ENCODE peak calls at places on chromosomes 16 and 17, in four cellular contexts. One of them, this sample, is unnamed.
A peak's percentile ranks its signal among the peaks of the same experiment; 100 is the strongest.

GRCh38 chr17:63358111-63358839 is 87.8 kb downstream of the CYB561 start:
- DNase-seq in activated T-helper 1 cell treated with Interleukin-2 at 50 U/mL for 16 hours: no peak
- DNase-seq in NCI-H1694 treated with DMSO at 0.1 percent for 48 hours: no peak
- DNase-seq in right lobe of liver: no peak
- DNase-seq in this sample: no peak

GRCh38 chr16:3509470-3509928 is 8.7 kb downstream of the CLUAP1 start:
- DNase-seq in activated T-helper 1 cell treated with Interleukin-2 at 50 U/mL for 16 hours: peak; percentile 72
- DNase-seq in NCI-H1694 treated with DMSO at 0.1 percent for 48 hours: no peak
- DNase-seq in right lobe of liver: peak; percentile 43
- DNase-seq in this sample: peak; percentile 85

GRCh38 chr17:352421-353212 is at the start of gene RPH3AL:
- DNase-seq in NCI-H1694 treated with DMSO at 0.1 percent for 48 hours: peak; percentile 53
- DNase-seq in right lobe of liver: peak; percentile 81
- DNase-seq in activated T-helper 1 cell treated with Interleukin-2 at 50 U/mL for 16 hours: no peak
- DNase-seq in this sample: no peak

GRCh38 chr17:79711715-79712305 is 18.9 kb upstream of the ENPP7 start:
- DNase-seq in NCI-H1694 treated with DMSO at 0.1 percent for 48 hours: no peak
- DNase-seq in right lobe of liver: no peak
- DNase-seq in activated T-helper 1 cell treated with Interleukin-2 at 50 U/mL for 16 hours: no peak
- DNase-seq in this sample: no peak

GRCh38 chr17:68682913-68683312 is 81.7 kb upstream of the FAM20A start:
- DNase-seq in right lobe of liver: no peak
- DNase-seq in activated T-helper 1 cell treated with Interleukin-2 at 50 U/mL for 16 hours: no peak
- DNase-seq in NCI-H1694 treated with DMSO at 0.1 percent for 48 hours: no peak
- DNase-seq in this sample: no peak

GRCh38 chr16:20020083-20020482 is 53.6 kb downstream of the GPR139 start:
- DNase-seq in right lobe of liver: no peak
- DNase-seq in NCI-H1694 treated with DMSO at 0.1 percent for 48 hours: no peak
- DNase-seq in activated T-helper 1 cell treated with Interleukin-2 at 50 U/mL for 16 hours: no peak
- DNase-seq in this sample: no peak

GRCh38 chr16:9099131-9099625 is 7.7 kb downstream of the HAPSTR1 start:
- DNase-seq in right lobe of liver: peak; percentile 34
- DNase-seq in NCI-H1694 treated with DMSO at 0.1 percent for 48 hours: no peak
- DNase-seq in activated T-helper 1 cell treated with Interleukin-2 at 50 U/mL for 16 hours: no peak
- DNase-seq in this sample: no peak

GRCh38 chr16:72189865-72190371 is 18.0 kb upstream of the PMFBP1 start:
- DNase-seq in activated T-helper 1 cell treated with Interleukin-2 at 50 U/mL for 16 hours: no peak
- DNase-seq in NCI-H1694 treated with DMSO at 0.1 percent for 48 hours: no peak
- DNase-seq in right lobe of liver: no peak
- DNase-seq in this sample: no peak

GRCh38 chr16:74216319-74216718 is 80.3 kb upstream of the PSMD7 start:
- DNase-seq in activated T-helper 1 cell treated with Interleukin-2 at 50 U/mL for 16 hours: no peak
- DNase-seq in NCI-H1694 treated with DMSO at 0.1 percent for 48 hours: no peak
- DNase-seq in right lobe of liver: no peak
- DNase-seq in this sample: no peak

GRCh38 chr16:89707695-89708094 is 6.2 kb upstream of the SPATA2L start:
- DNase-seq in activated T-helper 1 cell treated with Interleukin-2 at 50 U/mL for 16 hours: no peak
- DNase-seq in NCI-H1694 treated with DMSO at 0.1 percent for 48 hours: no peak
- DNase-seq in right lobe of liver: no peak
- DNase-seq in this sample: no peak

GRCh38 chr17:66865151-66865550 is 30.2 kb downstream of the CACNG5 start:
- DNase-seq in right lobe of liver: no peak
- DNase-seq in NCI-H1694 treated with DMSO at 0.1 percent for 48 hours: no peak
- DNase-seq in activated T-helper 1 cell treated with Interleukin-2 at 50 U/mL for 16 hours: no peak
- DNase-seq in this sample: no peak

This sample was measured in CD4-positive, alpha-beta T cell.